ENCODE peak calls at places on chromosomes 12 and 14, in six cellular contexts. Q is stimulated activated CD4-positive, alpha-beta T cell treated with anti-CD3 and anti-CD28 coated beads, Interleukin-2, amount 100 ng/mL, for 24 hours; N is NCI-H1436; F is neural crest cell; U is H7; J is left ventricle myocardium inferior. R is an unnamed sample.

GRCh38 chr12:14774944-14775651 is 28.2 kb downstream of the WBP11 start:
- DNase-seq in Q (peak; percentile 31), N (no peak), F (no peak), U (peak; percentile 69), J (peak; percentile 31), R (no peak)

GRCh38 chr12:116880817-116881324 is 370 bp downstream of the HRK start:
- DNase-seq in Q (peak; percentile 59), N (peak; percentile 65), F (peak; percentile 30), U (peak; percentile 88), J (peak; percentile 25), R (no peak)

GRCh38 chr14:44149597-44149996 is 357.5 kb downstream of the FSCB start:
- DNase-seq in Q (no peak), N (peak; percentile 14), F (peak; percentile 32), U (peak; percentile 43), J (no peak), R (no peak)

GRCh38 chr12:6233121-6233971 is 33.1 kb downstream of the CD9 start:
- DNase-seq in Q (no peak), N (no peak), F (no peak), U (no peak), J (no peak), R (no peak)

GRCh38 chr12:103560604-103561101 is 26.4 kb upstream of the STAB2 start:
- DNase-seq in Q (no peak), N (no peak), F (no peak), U (no peak), J (no peak), R (no peak)

GRCh38 chr12:67534671-67535070 is 113.9 kb upstream of the DYRK2 start:
- DNase-seq in Q (no peak), N (no peak), F (no peak), U (no peak), J (peak; percentile 17), R (no peak)

GRCh38 chr12:99054601-99055128 is 409.6 kb downstream of the APAF1 start:
- DNase-seq in Q (no peak), N (no peak), F (no peak), U (no peak), J (no peak), R (no peak)

GRCh38 chr12:77064891-77065360 is 443 bp downstream of the E2F7 start:
- DNase-seq in Q (peak; percentile 44), N (no peak), F (no peak), U (no peak), J (no peak), R (no peak)

GRCh38 chr14:68619805-68620574 is 172.9 kb downstream of the ZFP36L1 start:
- DNase-seq in Q (no peak), N (no peak), F (no peak), U (no peak), J (peak; percentile 50), R (no peak)

GRCh38 chr12:14991069-14991468 is 18.2 kb downstream of the PDE6H start:
- DNase-seq in Q (no peak), N (no peak), F (no peak), U (no peak), J (no peak), R (no peak)

GRCh38 chr14:37124617-37125016 is 47.8 kb downstream of the SLC25A21 start:
- DNase-seq in Q (no peak), N (no peak), F (no peak), U (no peak), J (no peak), R (no peak)

R was measured in activated CD8-positive, alpha-beta memory T cell treated with anti-CD3 and anti-CD28 coated beads for 4 hours.